ENCODE peak calls at places on chromosomes 13 and 19, in ten cellular contexts. B is NCI-H460; Y is CD4-positive, alpha-beta memory T cell; J is putamen; E is neural progenitor cell; A is T-helper 2 cell; G is NCI-H1105; R is nephron progenitor cell; V is NCI-H2029; U is tibial nerve. T is an unnamed sample.

GRCh38 chr19:33624586-33625153 is 2.9 kb downstream of the CHST8 start:
- DNase-seq in B (no peak), Y (no peak), J (no peak), E (no peak), A (no peak), G (no peak), R (peak), V (no peak), U (no peak), T (no peak)

GRCh38 chr13:79571147-79571546 is 90.2 kb downstream of the NDFIP2 start:
- DNase-seq in B (no peak), Y (no peak), J (no peak), E (no peak), A (no peak), G (no peak), R (no peak), V (no peak), U (no peak), T (no peak)

GRCh38 chr13:90414691-90415596 is 932.5 kb upstream of the MIR17HG start:
- DNase-seq in B (peak), Y (no peak), J (no peak), E (no peak), A (no peak), G (no peak), R (no peak), V (no peak), U (no peak), T (no peak)

GRCh38 chr19:44985445-44985844 is 15.8 kb upstream of the RELB start:
- DNase-seq in B (no peak), Y (no peak), J (no peak), E (no peak), A (no peak), G (no peak), R (no peak), V (no peak), U (no peak), T (no peak)

GRCh38 chr19:49824662-49825061 is 6.6 kb downstream of the MED25 start:
- DNase-seq in B (no peak), Y (no peak), J (no peak), E (no peak), A (no peak), G (no peak), R (no peak), V (no peak), U (no peak), T (no peak)

GRCh38 chr13:54879036-54879435 is 1850.4 kb downstream of the OLFM4 start:
- DNase-seq in B (no peak), Y (no peak), J (no peak), E (no peak), A (no peak), G (no peak), R (no peak), V (no peak), U (no peak), T (no peak)

GRCh38 chr13:42864952-42865634 is 83.7 kb downstream of the FAM216B start:
- DNase-seq in B (no peak), Y (no peak), J (no peak), E (no peak), A (no peak), G (no peak), R (no peak), V (no peak), U (no peak), T (no peak)

GRCh38 chr13:112587359-112587766 is 590 bp downstream of the TUBGCP3 start:
- DNase-seq in B (peak), Y (peak), J (peak), E (peak), A (peak), G (peak), R (peak), V (peak), U (peak), T (peak)

GRCh38 chr13:110965038-110965754 is 50.3 kb upstream of the ANKRD10 start:
- DNase-seq in B (peak), Y (no peak), J (peak), E (no peak), A (no peak), G (no peak), R (no peak), V (no peak), U (no peak), T (no peak)

GRCh38 chr13:97258801-97259200 is 36.7 kb downstream of the MBNL2 start:
- DNase-seq in B (no peak), Y (no peak), J (no peak), E (no peak), A (no peak), G (no peak), R (no peak), V (no peak), U (no peak), T (no peak)

GRCh38 chr19:19405919-19406877 is 723 bp downstream of the GATAD2A start:
- DNase-seq in B (no peak), Y (peak), J (no peak), E (peak), A (peak), G (peak), R (peak), V (no peak), U (no peak), T (no peak)

GRCh38 chr19:13797870-13798269 is 2.6 kb downstream of the ZSWIM4 start:
- DNase-seq in B (no peak), Y (no peak), J (no peak), E (no peak), A (no peak), G (no peak), R (no peak), V (no peak), U (no peak), T (peak)